ENCODE peak calls at places on chromosome 5, in seven cellular contexts. One of them, this sample, is unnamed.

GRCh38 chr5:135073771-135074345 is 39.8 kb upstream of the PITX1 start:
- DNase-seq in HCT116: no peak
- DNase-seq in HepG2: no peak
- DNase-seq in K562: no peak
- DNase-seq in SK-N-SH: no peak
- DNase-seq in GM12878: no peak
- DNase-seq in H1: no peak
- DNase-seq in this sample: no peak

GRCh38 chr5:33557605-33558004 is 116.8 kb downstream of the TARS1 start:
- DNase-seq in SK-N-SH: no peak
- DNase-seq in HepG2: no peak
- DNase-seq in HCT116: no peak
- DNase-seq in GM12878: no peak
- DNase-seq in K562: peak; percentile 31
- DNase-seq in H1: no peak
- DNase-seq in this sample: no peak

GRCh38 chr5:154753792-154754191 is 1.4 kb upstream of the LARP1 start:
- DNase-seq in K562: peak; percentile 27
- DNase-seq in H1: no peak
- DNase-seq in SK-N-SH: no peak
- DNase-seq in HepG2: no peak
- DNase-seq in HCT116: no peak
- DNase-seq in GM12878: no peak
- DNase-seq in this sample: no peak

GRCh38 chr5:58999804-59000595 is 417.1 kb downstream of the RAB3C start:
- DNase-seq in HCT116: peak; percentile 6
- DNase-seq in HepG2: no peak
- DNase-seq in K562: peak; percentile 34
- DNase-seq in SK-N-SH: peak; percentile 8
- DNase-seq in H1: no peak
- DNase-seq in GM12878: no peak
- DNase-seq in this sample: peak; percentile 52

GRCh38 chr5:88888799-88889164 is 5.8 kb upstream of the MEF2C start:
- DNase-seq in HepG2: no peak
- DNase-seq in SK-N-SH: no peak
- DNase-seq in H1: no peak
- DNase-seq in K562: no peak
- DNase-seq in HCT116: no peak
- DNase-seq in GM12878: no peak
- DNase-seq in this sample: no peak

GRCh38 chr5:64506567-64507321 is 929 bp downstream of the RGS7BP start:
- DNase-seq in GM12878: no peak
- DNase-seq in HCT116: no peak
- DNase-seq in SK-N-SH: peak; percentile 8
- DNase-seq in HepG2: no peak
- DNase-seq in K562: no peak
- DNase-seq in H1: peak; percentile 23
- DNase-seq in this sample: no peak

GRCh38 chr5:124847907-124848306 is 101.5 kb upstream of the ZNF608 start:
- DNase-seq in SK-N-SH: no peak
- DNase-seq in H1: no peak
- DNase-seq in GM12878: no peak
- DNase-seq in HCT116: no peak
- DNase-seq in HepG2: no peak
- DNase-seq in K562: no peak
- DNase-seq in this sample: no peak

GRCh38 chr5:62385816-62386400 is 17.8 kb downstream of the DIMT1 start:
- DNase-seq in SK-N-SH: no peak
- DNase-seq in HepG2: no peak
- DNase-seq in GM12878: no peak
- DNase-seq in H1: no peak
- DNase-seq in HCT116: no peak
- DNase-seq in K562: no peak
- DNase-seq in this sample: no peak

GRCh38 chr5:168881427-168882149 is 302.4 kb upstream of the PANK3 start:
- DNase-seq in HepG2: no peak
- DNase-seq in H1: peak; percentile 63
- DNase-seq in K562: peak; percentile 15
- DNase-seq in HCT116: no peak
- DNase-seq in SK-N-SH: peak; percentile 62
- DNase-seq in GM12878: no peak
- DNase-seq in this sample: no peak

GRCh38 chr5:130316971-130317421 is 412.7 kb downstream of the CHSY3 start:
- DNase-seq in HepG2: no peak
- DNase-seq in SK-N-SH: no peak
- DNase-seq in H1: no peak
- DNase-seq in HCT116: no peak
- DNase-seq in K562: no peak
- DNase-seq in GM12878: no peak
- DNase-seq in this sample: no peak

GRCh38 chr5:68303038-68303738 is 87.6 kb downstream of the PIK3R1 start:
- DNase-seq in GM12878: peak; percentile 55
- DNase-seq in H1: no peak
- DNase-seq in HepG2: no peak
- DNase-seq in SK-N-SH: peak; percentile 20
- DNase-seq in K562: no peak
- DNase-seq in HCT116: no peak
- DNase-seq in this sample: no peak

GRCh38 chr5:41966706-41967105 is 41.6 kb downstream of the FBXO4 start:
- DNase-seq in SK-N-SH: no peak
- DNase-seq in GM12878: no peak
- DNase-seq in HepG2: no peak
- DNase-seq in HCT116: no peak
- DNase-seq in K562: no peak
- DNase-seq in H1: no peak
- DNase-seq in this sample: no peak

GRCh38 chr5:127813633-127814171 is 110.5 kb downstream of the CCDC192 start:
- DNase-seq in HCT116: no peak
- DNase-seq in HepG2: no peak
- DNase-seq in GM12878: no peak
- DNase-seq in K562: no peak
- DNase-seq in H1: no peak
- DNase-seq in SK-N-SH: no peak
- DNase-seq in this sample: no peak

GRCh38 chr5:173496129-173496882 is 120.1 kb downstream of the BOD1 start:
- DNase-seq in SK-N-SH: no peak
- DNase-seq in HCT116: no peak
- DNase-seq in K562: no peak
- DNase-seq in HepG2: no peak
- DNase-seq in GM12878: no peak
- DNase-seq in H1: no peak
- DNase-seq in this sample: no peak

GRCh38 chr5:124289641-124290201 is 456.7 kb downstream of the ZNF608 start:
- DNase-seq in H1: peak; percentile 23
- DNase-seq in HepG2: peak; percentile 91
- DNase-seq in HCT116: peak; percentile 15
- DNase-seq in GM12878: no peak
- DNase-seq in SK-N-SH: no peak
- DNase-seq in K562: no peak
- DNase-seq in this sample: no peak

GRCh38 chr5:95664204-95664786 is 17.7 kb downstream of the RFESD start:
- DNase-seq in HCT116: peak; percentile 29
- DNase-seq in H1: no peak
- DNase-seq in SK-N-SH: no peak
- DNase-seq in K562: no peak
- DNase-seq in HepG2: peak; percentile 25
- DNase-seq in GM12878: peak; percentile 11
- DNase-seq in this sample: peak; percentile 43

GRCh38 chr5:158120760-158121159 is 261.8 kb upstream of the CLINT1 start:
- DNase-seq in HepG2: no peak
- DNase-seq in SK-N-SH: no peak
- DNase-seq in H1: no peak
- DNase-seq in GM12878: no peak
- DNase-seq in K562: no peak
- DNase-seq in HCT116: no peak
- DNase-seq in this sample: no peak

GRCh38 chr5:136382071-136382470 is 16.7 kb upstream of the TRPC7 start:
- DNase-seq in HepG2: no peak
- DNase-seq in K562: no peak
- DNase-seq in H1: no peak
- DNase-seq in GM12878: no peak
- DNase-seq in SK-N-SH: no peak
- DNase-seq in HCT116: no peak
- DNase-seq in this sample: no peak

GRCh38 chr5:35908266-35908665 is 30.2 kb downstream of the CAPSL start:
- DNase-seq in K562: no peak
- DNase-seq in SK-N-SH: no peak
- DNase-seq in H1: no peak
- DNase-seq in GM12878: no peak
- DNase-seq in HCT116: no peak
- DNase-seq in HepG2: no peak
- DNase-seq in this sample: no peak

GRCh38 chr5:60540855-60541805 is 158.8 kb downstream of the DEPDC1B start:
- DNase-seq in HepG2: peak; percentile 32
- DNase-seq in H1: no peak
- DNase-seq in HCT116: no peak
- DNase-seq in K562: no peak
- DNase-seq in SK-N-SH: no peak
- DNase-seq in GM12878: peak; percentile 90
- DNase-seq in this sample: no peak

GRCh38 chr5:55021465-55021864 is 2.6 kb upstream of the GZMK start:
- DNase-seq in SK-N-SH: no peak
- DNase-seq in K562: no peak
- DNase-seq in HepG2: no peak
- DNase-seq in HCT116: no peak
- DNase-seq in H1: no peak
- DNase-seq in GM12878: no peak
- DNase-seq in this sample: no peak
- TF ChIP-seq JUND in SK-N-SH: no peak
- TF ChIP-seq JUND in K562: no peak
- TF ChIP-seq JUND in HepG2: no peak
- TF ChIP-seq JUND in HCT116: no peak
- TF ChIP-seq JUND in H1: no peak
- TF ChIP-seq JUND in GM12878: no peak
- TF ChIP-seq JUND in this sample: no peak

GRCh38 chr5:2780421-2781171 is 29.1 kb upstream of the IRX2 start:
- DNase-seq in HCT116: no peak
- DNase-seq in H1: no peak
- DNase-seq in HepG2: no peak
- DNase-seq in SK-N-SH: no peak
- DNase-seq in K562: no peak
- DNase-seq in GM12878: no peak
- DNase-seq in this sample: peak; percentile 36

GRCh38 chr5:2782658-2783057 is 31.2 kb upstream of the IRX2 start:
- DNase-seq in K562: no peak
- DNase-seq in GM12878: no peak
- DNase-seq in HepG2: no peak
- DNase-seq in SK-N-SH: no peak
- DNase-seq in HCT116: no peak
- DNase-seq in H1: no peak
- DNase-seq in this sample: no peak

GRCh38 chr5:2779459-2779858 is 28.0 kb upstream of the IRX2 start:
- DNase-seq in K562: no peak
- DNase-seq in GM12878: no peak
- DNase-seq in H1: no peak
- DNase-seq in HepG2: no peak
- DNase-seq in HCT116: no peak
- DNase-seq in SK-N-SH: no peak
- DNase-seq in this sample: no peak

DNA sequence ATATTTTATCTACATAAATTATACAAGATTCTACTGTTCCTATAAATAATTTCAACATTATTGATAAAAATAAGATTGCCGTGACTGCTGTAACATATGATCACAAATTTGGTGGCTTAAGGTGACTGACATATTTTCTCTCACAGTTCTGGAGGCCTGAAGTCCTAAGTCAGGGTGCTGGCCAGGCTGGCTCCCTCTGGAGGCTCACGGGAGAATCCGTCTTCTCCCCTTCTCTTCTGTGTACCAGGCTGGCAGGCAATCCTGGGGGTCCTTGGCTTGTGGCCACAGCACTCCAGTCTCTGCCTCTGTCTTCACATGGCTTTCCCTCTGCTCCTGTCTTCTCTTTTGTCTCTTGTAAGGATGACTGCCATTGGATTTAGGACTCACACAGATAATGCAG is 31.7 kb upstream of the IRX2 start:
- DNase-seq in SK-N-SH: no peak
- DNase-seq in H1: no peak
- DNase-seq in GM12878: no peak
- DNase-seq in HepG2: no peak
- DNase-seq in K562: no peak
- DNase-seq in HCT116: no peak
- DNase-seq in this sample: peak; percentile 57
- TF ChIP-seq JUND in SK-N-SH: no peak
- TF ChIP-seq JUND in H1: no peak
- TF ChIP-seq JUND in GM12878: no peak
- TF ChIP-seq JUND in HepG2: no peak
- TF ChIP-seq JUND in K562: no peak
- TF ChIP-seq JUND in HCT116: no peak
- TF ChIP-seq JUND in this sample: no peak

GRCh38 chr5:51644976-51645375 is 261.7 kb downstream of the ISL1 start:
- DNase-seq in HepG2: no peak
- DNase-seq in HCT116: no peak
- DNase-seq in SK-N-SH: no peak
- DNase-seq in H1: no peak
- DNase-seq in K562: no peak
- DNase-seq in GM12878: no peak
- DNase-seq in this sample: no peak
- TF ChIP-seq JUND in HepG2: no peak
- TF ChIP-seq JUND in HCT116: no peak
- TF ChIP-seq JUND in SK-N-SH: no peak
- TF ChIP-seq JUND in H1: no peak
- TF ChIP-seq JUND in K562: no peak
- TF ChIP-seq JUND in GM12878: no peak
- TF ChIP-seq JUND in this sample: no peak

DNA sequence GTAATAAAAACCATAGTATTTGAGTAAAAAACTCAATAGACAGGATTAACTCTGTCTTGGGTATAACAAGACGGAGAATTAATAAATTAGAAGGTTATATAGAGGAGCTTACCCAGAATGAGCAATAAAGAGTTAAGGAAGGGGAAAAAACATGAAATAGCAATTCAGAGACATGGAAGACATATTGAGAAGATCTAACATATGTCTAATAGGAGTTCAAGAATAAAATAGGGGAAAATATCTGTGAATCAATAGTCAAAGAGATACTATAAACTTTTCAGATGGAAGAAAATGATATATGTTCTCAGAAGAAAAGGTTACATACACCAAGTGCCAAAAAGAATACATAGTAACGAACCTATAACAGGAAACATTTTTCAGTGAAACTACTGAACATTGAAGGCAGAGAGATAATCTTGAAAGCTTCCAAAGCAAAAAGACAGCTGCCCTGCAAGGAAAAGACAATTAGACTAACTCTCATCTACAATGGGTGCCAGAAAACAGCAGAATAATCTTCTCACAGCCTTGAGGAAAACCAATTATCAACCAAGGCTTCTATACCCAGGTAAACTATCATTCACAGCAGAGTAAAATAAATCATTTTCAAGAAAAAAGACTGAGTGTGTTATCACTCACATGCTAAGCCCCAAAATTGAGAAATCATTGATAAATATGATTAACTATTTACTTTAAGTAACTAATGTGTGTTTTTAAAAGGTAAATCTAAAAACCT is 106.0 kb downstream of the ENC1 start:
- DNase-seq in HCT116: no peak
- DNase-seq in HepG2: no peak
- DNase-seq in SK-N-SH: no peak
- DNase-seq in GM12878: no peak
- DNase-seq in K562: no peak
- DNase-seq in H1: no peak
- DNase-seq in this sample: no peak
- TF ChIP-seq JUND in HCT116: no peak
- TF ChIP-seq JUND in HepG2: no peak
- TF ChIP-seq JUND in SK-N-SH: no peak
- TF ChIP-seq JUND in GM12878: no peak
- TF ChIP-seq JUND in K562: no peak
- TF ChIP-seq JUND in H1: no peak
- TF ChIP-seq JUND in this sample: no peak

This sample was measured in T47D.